ENCODE peak calls at places on chromosomes 4 and X, in eight cellular contexts. Z is heart left ventricle, D is breast epithelium, M is colonic mucosa, F is choroid plexus epithelial cell, R is esophagus squamous epithelium, Q is mucosa of descending colon, Y is spleen. X is an unnamed sample.

GRCh38 chrX:119870626-119871131 is 854 bp downstream of the RNF113A start:
- DNase-seq in Z (no peak), D (no peak), M (peak; percentile 28), F (no peak), R (no peak), Q (peak; percentile 35), Y (peak; percentile 82), X (no peak)

GRCh38 chr4:120331486-120332281 is 265.0 kb upstream of the MAD2L1 start:
- DNase-seq in Z (no peak), D (no peak), M (no peak), F (no peak), R (no peak), Q (no peak), Y (no peak), X (no peak)

GRCh38 chr4:121049072-121049599 is 23.2 kb downstream of the NDNF start:
- DNase-seq in Z (no peak), D (no peak), M (no peak), F (no peak), R (no peak), Q (no peak), Y (no peak), X (no peak)

GRCh38 chr4:4411906-4412305 is 25.0 kb downstream of the NSG1 start:
- DNase-seq in Z (no peak), D (no peak), M (no peak), F (no peak), R (no peak), Q (no peak), Y (peak; percentile 64), X (no peak)

GRCh38 chr4:915041-915474 is 17.1 kb downstream of the GAK start:
- DNase-seq in Z (no peak), D (no peak), M (no peak), F (peak; percentile 34), R (no peak), Q (no peak), Y (peak; percentile 74), X (no peak)

GRCh38 chr4:55358668-55359067 is 12.6 kb downstream of the SRD5A3 start:
- DNase-seq in Z (no peak), D (no peak), M (no peak), F (peak; percentile 72), R (no peak), Q (no peak), Y (no peak), X (no peak)

GRCh38 chr4:174579421-174579820 is 57.1 kb upstream of the HPGD start:
- DNase-seq in Z (no peak), D (no peak), M (no peak), F (peak; percentile 78), R (no peak), Q (no peak), Y (no peak), X (no peak)

GRCh38 chrX:43733699-43734098 is 77.6 kb downstream of the MAOA start:
- DNase-seq in Z (no peak), D (no peak), M (no peak), F (no peak), R (no peak), Q (no peak), Y (no peak), X (no peak)

GRCh38 chrX:111170017-111170416 is 74.0 kb downstream of the PAK3 start:
- DNase-seq in Z (no peak), D (no peak), M (no peak), F (no peak), R (no peak), Q (no peak), Y (no peak), X (no peak)

GRCh38 chr4:88811904-88812303 is 114.3 kb upstream of the NAP1L5 start:
- DNase-seq in Z (no peak), D (no peak), M (no peak), F (no peak), R (no peak), Q (no peak), Y (no peak), X (no peak)

GRCh38 chrX:145394344-145394743 is 147.0 kb downstream of the SPANXN1 start:
- DNase-seq in Z (no peak), D (no peak), M (no peak), F (no peak), R (no peak), Q (no peak), Y (no peak), X (no peak)

GRCh38 chrX:74925210-74926088 is at the start of gene NEXMIF:
- DNase-seq in Z (peak; percentile 37), D (no peak), M (peak; percentile 20), F (peak; percentile 15), R (no peak), Q (no peak), Y (peak; percentile 79), X (no peak)
- TF ChIP-seq CTCF in Z (no peak), D (no peak), M (no peak), F (no peak), R (no peak), Q (no peak), Y (no peak), X (no peak)

GRCh38 chrX:46703980-46704379 is 54.9 kb downstream of the SLC9A7 start:
- DNase-seq in Z (no peak), D (no peak), M (no peak), F (peak; percentile 33), R (no peak), Q (no peak), Y (no peak), X (no peak)

GRCh38 chrX:46704767-46705386 is 54.0 kb downstream of the SLC9A7 start:
- DNase-seq in Z (no peak), D (no peak), M (no peak), F (peak; percentile 67), R (no peak), Q (no peak), Y (no peak), X (no peak)

GRCh38 chrX:46710425-46710824 is 48.5 kb downstream of the SLC9A7 start:
- DNase-seq in Z (no peak), D (no peak), M (no peak), F (peak; percentile 51), R (no peak), Q (no peak), Y (no peak), X (no peak)

GRCh38 chrX:46710927-46711623 is 47.8 kb downstream of the SLC9A7 start:
- DNase-seq in Z (no peak), D (no peak), M (no peak), F (no peak), R (no peak), Q (no peak), Y (no peak), X (no peak)

GRCh38 chrX:46707274-46707965 is 51.5 kb downstream of the SLC9A7 start:
- DNase-seq in Z (no peak), D (peak; percentile 56), M (no peak), F (no peak), R (no peak), Q (no peak), Y (no peak), X (no peak)
- TF ChIP-seq CTCF in Z (no peak), D (no peak), M (no peak), F (no peak), R (no peak), Q (no peak), Y (no peak), X (no peak)

GRCh38 chr4:150817017-150817416 is 198.1 kb downstream of the LRBA start:
- DNase-seq in Z (no peak), D (no peak), M (no peak), F (peak; percentile 2), R (no peak), Q (no peak), Y (no peak), X (no peak)

GRCh38 chr4:150816491-150816890 is 198.6 kb downstream of the LRBA start:
- DNase-seq in Z (no peak), D (no peak), M (no peak), F (peak; percentile 66), R (no peak), Q (no peak), Y (no peak), X (no peak)

GRCh38 chr4:150818129-150818528 is 197.0 kb downstream of the LRBA start:
- DNase-seq in Z (no peak), D (no peak), M (no peak), F (no peak), R (no peak), Q (no peak), Y (no peak), X (no peak)

GRCh38 chr4:150818661-150819060 is 196.4 kb downstream of the LRBA start:
- DNase-seq in Z (no peak), D (no peak), M (no peak), F (peak; percentile 75), R (no peak), Q (no peak), Y (no peak), X (no peak)

GRCh38 chr4:150814873-150815272 is 200.2 kb downstream of the LRBA start:
- DNase-seq in Z (no peak), D (no peak), M (no peak), F (peak; percentile 21), R (no peak), Q (no peak), Y (no peak), X (no peak)
- TF ChIP-seq CTCF in Z (no peak), D (no peak), M (no peak), F (no peak), R (no peak), Q (no peak), Y (no peak), X (no peak)

GRCh38 chrX:34770511-34770910 is 113.4 kb upstream of the TMEM47 start:
- DNase-seq in Z (no peak), D (no peak), M (no peak), F (peak; percentile 35), R (no peak), Q (no peak), Y (no peak), X (no peak)

GRCh38 chrX:34764842-34765241 is 107.8 kb upstream of the TMEM47 start:
- DNase-seq in Z (no peak), D (no peak), M (no peak), F (no peak), R (no peak), Q (peak; percentile 1), Y (no peak), X (no peak)

DNA sequence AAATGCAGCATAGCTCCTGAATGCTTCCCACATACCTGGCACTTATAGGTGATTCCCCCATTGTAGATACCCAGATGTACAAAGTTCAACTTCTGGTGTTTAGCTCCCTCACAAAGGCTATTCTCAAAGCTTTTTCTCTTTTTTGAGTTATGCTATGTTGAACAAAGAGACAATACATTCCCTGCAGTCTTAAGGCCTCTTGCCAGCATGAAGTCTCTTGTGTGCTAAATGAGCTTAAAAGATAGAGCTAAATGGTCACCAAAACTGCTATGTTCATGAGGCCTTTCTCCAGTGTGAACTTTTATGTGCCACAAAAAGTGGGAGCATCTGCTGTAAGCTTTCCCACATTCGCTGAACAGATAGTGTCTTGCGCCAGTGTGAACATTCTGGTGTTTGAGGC is 111.2 kb upstream of the TMEM47 start:
- DNase-seq in Z (no peak), D (no peak), M (no peak), F (no peak), R (no peak), Q (no peak), Y (no peak), X (no peak)
- TF ChIP-seq CTCF in Z (no peak), D (no peak), M (no peak), F (no peak), R (no peak), Q (no peak), Y (no peak), X (no peak)

GRCh38 chrX:9682456-9682855 is 83.2 kb downstream of the GPR143 start:
- DNase-seq in Z (no peak), D (no peak), M (peak; percentile 47), F (peak; percentile 72), R (no peak), Q (peak; percentile 51), Y (no peak), X (no peak)
- TF ChIP-seq CTCF in Z (peak; percentile 31), D (no peak), M (no peak), F (peak; percentile 63), R (no peak), Q (no peak), Y (no peak), X (no peak)